ENCODE peak calls at places on chromosomes 2 and 18, in four cellular contexts. E is sciatic nerve; W is stimulated activated CD4-positive, alpha-beta T cell treated with anti-CD3 and anti-CD28 coated beads, Interleukin-1b, Interleukin-23, amount 100 ng/mL, for 1 hour; F is RKO. C is an unnamed sample.

GRCh38 chr2:172098650-172099471 is 3.8 kb downstream of the DLX2 start:
- DNase-seq in E (peak; percentile 65), W (no peak), F (peak; percentile 91), C (peak; percentile 76)

GRCh38 chr2:108412995-108413726 is 35.4 kb downstream of the SULT1C4 start:
- DNase-seq in E (no peak), W (no peak), F (peak; percentile 10), C (peak; percentile 90)

GRCh38 chr18:51537487-51537886 is 340.0 kb upstream of the MEX3C start:
- DNase-seq in E (no peak), W (no peak), F (peak; percentile 74), C (no peak)

GRCh38 chr2:127634626-127635379 is 11.2 kb upstream of the GPR17 start:
- DNase-seq in E (no peak), W (no peak), F (no peak), C (no peak)

GRCh38 chr2:29281585-29281984 is 166.4 kb downstream of the CLIP4 start:
- DNase-seq in E (peak; percentile 75), W (no peak), F (no peak), C (no peak)

GRCh38 chr2:8983571-8983970 is 19.9 kb downstream of the MBOAT2 start:
- DNase-seq in E (no peak), W (no peak), F (no peak), C (no peak)

GRCh38 chr2:25141120-25141519 is 27.3 kb downstream of the POMC start:
- DNase-seq in E (no peak), W (no peak), F (no peak), C (no peak)

GRCh38 chr2:18440141-18440605 is 120.3 kb downstream of the RDH14 start:
- DNase-seq in E (peak; percentile 66), W (no peak), F (no peak), C (no peak)

GRCh38 chr2:29155578-29155977 is 40.4 kb downstream of the CLIP4 start:
- DNase-seq in E (no peak), W (no peak), F (no peak), C (no peak)

C was measured in RWPE2.